ENCODE peak calls at places on chromosome 1, in seven cellular contexts. Y, G, E, M, O, H and U are unnamed samples.

GRCh38 chr1:47684964-47685762 is 247.3 kb downstream of the FOXD2 start:
- DNase-seq in G (no peak), M (no peak), H (no peak), O (no peak), Y (no peak), E (no peak), U (no peak)

GRCh38 chr1:208691012-208691411 is 446.8 kb upstream of the PLXNA2 start:
- DNase-seq in Y (no peak), E (no peak), H (no peak), M (no peak), O (no peak), G (no peak), U (no peak)

GRCh38 chr1:247453256-247453655 is 4.6 kb downstream of the OR2B11 start:
- DNase-seq in O (no peak), G (no peak), M (no peak), H (no peak), Y (no peak), E (no peak), U (no peak)

GRCh38 chr1:177181631-177182291 is 11.0 kb downstream of the BRINP2 start:
- DNase-seq in H (peak), O (no peak), G (no peak), M (peak), E (peak), Y (no peak), U (no peak)

GRCh38 chr1:221449801-221450470 is 292.0 kb downstream of the DUSP10 start:
- DNase-seq in Y (no peak), M (no peak), G (no peak), E (no peak), O (no peak), H (peak), U (no peak)

GRCh38 chr1:55363261-55363660 is 148.1 kb upstream of the USP24 start:
- DNase-seq in M (no peak), O (no peak), H (no peak), Y (no peak), G (no peak), E (no peak), U (no peak)

GRCh38 chr1:117664314-117664713 is 58.5 kb downstream of the TENT5C start:
- DNase-seq in M (no peak), H (no peak), O (peak), E (no peak), Y (no peak), G (no peak), U (no peak)

GRCh38 chr1:10665930-10666850 is 130.3 kb downstream of the CASZ1 start:
- DNase-seq in H (no peak), E (no peak), G (no peak), M (no peak), O (no peak), Y (no peak), U (no peak)

GRCh38 chr1:175885247-175885646 is 141.9 kb upstream of the TNR start:
- DNase-seq in O (no peak), H (peak), Y (peak), G (no peak), E (no peak), M (peak), U (no peak)

GRCh38 chr1:51203121-51203873 is 32.8 kb upstream of the RNF11 start:
- DNase-seq in E (no peak), Y (no peak), H (no peak), M (no peak), G (no peak), O (no peak), U (no peak)